ENCODE peak calls at places on chromosomes 13 and 19, in ten cellular contexts. Y is kidney, T is cardiac muscle cell, X is prostate gland, G is Peyer's patch, R is right lobe of liver, A is thoracic aorta, J is GM23338, U is fibroblast of the aortic adventitia, W is vagina. Q is an unnamed sample.

GRCh38 chr19:13376537-13376936 is 129.7 kb downstream of the CACNA1A start:
- DNase-seq in Y (no peak), T (no peak), X (no peak), G (no peak), R (no peak), A (no peak), J (no peak), U (no peak), W (no peak), Q (no peak)

GRCh38 chr13:39038569-39038898 is 278 bp downstream of the NHLRC3 start:
- DNase-seq in Y (no peak), T (no peak), X (no peak), G (no peak), R (peak; percentile 48), A (no peak), J (no peak), U (no peak), W (no peak), Q (no peak)

GRCh38 chr13:110520431-110521295 is 40.9 kb downstream of the RAB20 start:
- DNase-seq in Y (peak; percentile 89), T (no peak), X (no peak), G (peak; percentile 94), R (peak; percentile 87), A (peak; percentile 74), J (no peak), U (peak; percentile 93), W (peak; percentile 95), Q (no peak)

GRCh38 chr13:24511019-24511823 is 1.4 kb downstream of the PARP4 start:
- DNase-seq in Y (no peak), T (no peak), X (no peak), G (peak; percentile 58), R (no peak), A (no peak), J (peak; percentile 33), U (peak; percentile 78), W (no peak), Q (peak; percentile 80)

GRCh38 chr13:80341771-80342271 is 895 bp upstream of the SPRY2 start:
- DNase-seq in Y (no peak), T (peak; percentile 80), X (peak; percentile 40), G (peak; percentile 65), R (peak; percentile 41), A (no peak), J (peak; percentile 77), U (peak; percentile 60), W (peak; percentile 88), Q (no peak)

GRCh38 chr19:15280048-15280725 is 47.9 kb upstream of the EPHX3 start:
- DNase-seq in Y (no peak), T (no peak), X (no peak), G (no peak), R (no peak), A (no peak), J (no peak), U (no peak), W (no peak), Q (no peak)

GRCh38 chr13:93227280-93227905 is 786 bp downstream of the GPC6 start:
- DNase-seq in Y (no peak), T (peak; percentile 70), X (peak; percentile 10), G (no peak), R (peak; percentile 68), A (no peak), J (peak; percentile 66), U (peak; percentile 60), W (no peak), Q (no peak)

GRCh38 chr13:71861769-71862168 is 5.2 kb downstream of the DACH1 start:
- DNase-seq in Y (no peak), T (no peak), X (no peak), G (no peak), R (no peak), A (no peak), J (no peak), U (no peak), W (no peak), Q (no peak)

GRCh38 chr13:46893221-46893620 is 3.6 kb downstream of the HTR2A start:
- DNase-seq in Y (no peak), T (no peak), X (no peak), G (no peak), R (no peak), A (no peak), J (peak; percentile 37), U (no peak), W (no peak), Q (no peak)

GRCh38 chr13:46899801-46900200 is 2.9 kb upstream of the HTR2A start:
- DNase-seq in Y (no peak), T (no peak), X (no peak), G (no peak), R (no peak), A (no peak), J (no peak), U (no peak), W (no peak), Q (no peak)

GRCh38 chr13:46894534-46894906 is 2.3 kb downstream of the HTR2A start:
- DNase-seq in Y (no peak), T (no peak), X (no peak), G (no peak), R (no peak), A (no peak), J (no peak), U (no peak), W (no peak), Q (no peak)

GRCh38 chr13:46896346-46897138 is at the start of gene HTR2A:
- DNase-seq in Y (peak; percentile 64), T (peak; percentile 7), X (peak; percentile 14), G (no peak), R (peak; percentile 41), A (no peak), J (peak; percentile 12), U (peak; percentile 52), W (no peak), Q (no peak)

DNA sequence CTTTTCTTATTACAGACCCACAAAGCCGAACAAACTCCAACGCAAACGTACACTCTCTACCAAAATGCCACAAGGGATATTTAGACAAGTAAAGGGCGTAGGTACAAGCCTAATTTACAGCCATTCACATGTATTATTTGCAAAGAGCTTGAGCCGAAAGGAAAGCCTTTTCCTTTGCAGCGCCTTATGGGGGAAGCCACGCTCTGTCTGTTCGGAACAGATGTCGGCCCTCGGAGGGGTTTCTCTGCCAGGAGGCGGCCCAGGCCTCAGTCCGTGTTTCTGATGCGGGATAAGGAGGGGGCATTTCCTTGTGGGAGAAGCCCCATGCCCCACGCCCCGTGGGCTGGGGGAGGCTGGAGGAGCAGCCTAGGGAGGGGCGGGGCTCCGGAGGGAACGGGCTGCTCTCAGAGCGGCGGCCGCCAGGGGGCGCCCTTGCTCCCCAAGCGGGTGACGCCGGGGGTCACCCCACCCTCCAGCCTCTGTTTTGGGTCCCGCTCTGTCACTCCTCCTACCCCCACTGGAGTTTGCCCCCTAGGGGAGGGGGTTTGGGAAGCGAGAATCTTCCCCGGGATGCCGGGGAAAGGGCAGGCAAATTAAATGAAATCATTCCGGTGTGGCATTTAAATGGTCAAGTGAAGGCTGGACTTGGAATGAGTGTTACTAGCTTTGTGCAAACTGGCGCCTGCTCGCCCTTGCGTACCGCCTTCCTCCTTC is 2.9 kb downstream of the HTR2A start:
- DNase-seq in Y (peak; percentile 82), T (peak; percentile 79), X (peak; percentile 50), G (peak; percentile 74), R (peak; percentile 74), A (no peak), J (peak; percentile 78), U (peak; percentile 70), W (no peak), Q (no peak)
- H3K4me3 ChIP-seq in Y (peak overlapping the region; percentile 83), T (peak overlapping the region; percentile 40), X (peak overlapping the region; percentile 26), G (peak overlapping the region; percentile 28), R (peak overlapping the region; percentile 44), A (peak overlapping the region; percentile 81), J (peak overlapping the region; percentile 82), U (peak overlapping the region; percentile 79), W (peak overlapping the region; percentile 69), Q (peak overlapping the region; percentile 61)

GRCh38 chr13:22740264-22740663 is 440.5 kb upstream of the SGCG start:
- DNase-seq in Y (no peak), T (peak; percentile 15), X (no peak), G (no peak), R (no peak), A (no peak), J (peak; percentile 70), U (no peak), W (no peak), Q (no peak)
- TF ChIP-seq CTCF in Y (no peak), T (peak; percentile 9), X (no peak), G (peak; percentile 32), R (no peak), A (no peak), J (peak; percentile 86), U (no peak), W (no peak), Q (peak; percentile 12)

GRCh38 chr19:6735181-6735891 is 2.0 kb downstream of the GPR108 start:
- DNase-seq in Y (no peak), T (no peak), X (no peak), G (no peak), R (no peak), A (no peak), J (no peak), U (no peak), W (no peak), Q (no peak)
- H3K4me3 ChIP-seq in Y (no peak overlapping the region), T (no peak overlapping the region), X (no peak overlapping the region), G (no peak overlapping the region), R (no peak overlapping the region), A (no peak overlapping the region), J (peak overlapping the region; percentile 94), U (peak overlapping the region; percentile 89), W (peak overlapping the region; percentile 78), Q (peak overlapping the region; percentile 86)

DNA sequence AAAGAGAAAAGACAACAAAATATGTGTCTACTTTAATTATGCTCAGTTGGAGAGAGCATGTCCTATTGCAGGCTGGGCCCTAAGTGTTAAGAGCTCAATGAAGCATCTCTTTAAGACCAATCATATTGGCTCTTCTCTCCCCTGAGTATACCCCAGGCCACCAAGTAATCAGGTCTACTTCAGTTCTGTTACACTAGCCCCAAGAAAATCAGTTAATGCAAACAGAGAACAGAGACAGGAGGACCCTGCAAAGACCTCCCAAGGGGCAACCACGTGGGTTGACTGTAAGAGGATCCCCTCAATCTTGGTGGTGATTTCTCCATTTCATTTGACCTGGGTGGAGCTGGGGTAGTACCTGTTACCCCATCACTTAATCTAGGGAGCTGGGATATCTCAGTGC is 451.0 kb upstream of the ZNF507 start:
- DNase-seq in Y (no peak), T (no peak), X (no peak), G (no peak), R (no peak), A (no peak), J (no peak), U (no peak), W (no peak), Q (no peak)
- TF ChIP-seq CTCF in Y (no peak), T (no peak), X (no peak), G (no peak), R (no peak), A (no peak), J (no peak), U (no peak), W (no peak), Q (no peak)

DNA sequence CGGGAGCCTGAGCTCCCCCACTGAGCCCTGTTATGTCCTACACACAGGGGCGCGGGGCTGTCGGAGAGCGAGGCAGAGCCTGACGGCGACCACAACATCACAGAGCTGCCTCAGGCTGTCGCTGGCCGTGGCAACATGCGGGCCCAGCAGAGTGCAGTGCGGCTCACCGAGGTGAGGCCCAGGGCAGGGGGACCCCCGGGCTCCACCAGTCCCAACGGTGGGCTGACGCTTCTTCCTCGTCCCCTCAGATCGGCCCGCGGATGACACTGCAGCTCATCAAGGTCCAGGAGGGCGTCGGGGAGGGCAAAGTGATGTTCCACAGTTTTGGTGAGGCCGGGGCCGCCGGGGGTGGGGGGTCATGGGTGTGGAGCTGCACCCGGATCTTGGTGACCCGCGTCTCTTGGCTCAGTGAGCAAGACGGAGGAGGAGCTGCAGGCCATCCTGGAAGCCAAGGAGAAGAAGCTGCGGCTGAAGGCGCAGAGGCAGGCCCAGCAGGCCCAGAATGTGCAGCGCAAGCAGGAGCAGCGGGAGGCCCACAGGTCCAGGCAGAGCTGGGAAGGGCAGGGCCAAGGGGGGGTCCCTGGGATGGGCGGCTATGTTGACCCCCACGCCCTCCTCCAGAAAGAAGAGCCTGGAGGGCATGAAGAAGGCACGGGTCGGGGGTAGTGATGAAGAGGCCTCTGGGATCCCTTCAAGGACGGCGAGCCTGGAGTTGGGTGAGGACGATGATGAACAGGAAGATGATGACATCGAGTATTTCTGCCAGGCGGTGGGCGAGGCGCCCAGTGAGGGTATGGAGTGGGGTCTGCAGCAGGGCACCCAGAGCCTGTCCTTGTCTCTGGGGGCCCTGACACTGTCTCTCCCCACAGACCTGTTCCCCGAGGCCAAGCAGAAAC is 1.2 kb upstream of the P2RY11 start:
- DNase-seq in Y (no peak), T (no peak), X (no peak), G (no peak), R (no peak), A (no peak), J (no peak), U (no peak), W (peak; percentile 81), Q (no peak)
- H3K4me3 ChIP-seq in Y (no peak overlapping the region), T (no peak overlapping the region), X (no peak overlapping the region), G (no peak overlapping the region), R (no peak overlapping the region), A (no peak overlapping the region), J (no peak overlapping the region), U (no peak overlapping the region), W (no peak overlapping the region), Q (peak overlapping the region; percentile 35)